ENCODE peak calls at places on chromosomes 11 and 22, in six cellular contexts. R is H1, S is K562, K is HCT116, C is HepG2, W is GM12878. V is an unnamed sample.

GRCh38 chr22:29753808-29754657 is 12.8 kb downstream of the ZMAT5 start:
- DNase-seq in R (no peak), S (no peak), K (no peak), C (no peak), W (no peak), V (no peak)

GRCh38 chr11:27933992-27934829 is 173.7 kb downstream of the KIF18A start:
- DNase-seq in R (no peak), S (no peak), K (peak), C (no peak), W (no peak), V (peak)

GRCh38 chr11:79381036-79381435 is 59.8 kb downstream of the TENM4 start:
- DNase-seq in R (no peak), S (no peak), K (no peak), C (no peak), W (no peak), V (no peak)

GRCh38 chr11:111585371-111585770 is 16.9 kb upstream of the SIK2 start:
- DNase-seq in R (no peak), S (no peak), K (no peak), C (no peak), W (no peak), V (no peak)

GRCh38 chr22:36439481-36440271 is 41.8 kb downstream of the TXN2 start:
- DNase-seq in R (no peak), S (peak), K (no peak), C (peak), W (no peak), V (no peak)

GRCh38 chr11:83033972-83034672 is 37.6 kb downstream of the RAB30 start:
- DNase-seq in R (no peak), S (no peak), K (no peak), C (no peak), W (no peak), V (no peak)

GRCh38 chr11:81270686-81271085 is 1463.0 kb downstream of the FAM181B start:
- DNase-seq in R (no peak), S (no peak), K (no peak), C (no peak), W (no peak), V (no peak)

GRCh38 chr11:8294251-8294935 is 30.7 kb upstream of the LMO1 start:
- DNase-seq in R (peak), S (no peak), K (no peak), C (no peak), W (no peak), V (no peak)

GRCh38 chr11:126345759-126346585 is 9.5 kb upstream of the ST3GAL4 start:
- DNase-seq in R (no peak), S (peak), K (no peak), C (no peak), W (no peak), V (no peak)

GRCh38 chr11:119705362-119705761 is 23.6 kb downstream of the NECTIN1 start:
- DNase-seq in R (no peak), S (no peak), K (no peak), C (no peak), W (no peak), V (no peak)

GRCh38 chr11:14249121-14249963 is 109.6 kb downstream of the RRAS2 start:
- DNase-seq in R (peak), S (peak), K (peak), C (peak), W (no peak), V (peak)

GRCh38 chr22:18156878-18157713 is 7.1 kb downstream of the USP18 start:
- DNase-seq in R (peak), S (peak), K (peak), C (peak), W (no peak), V (peak)

GRCh38 chr22:39208013-39208680 is 36.6 kb downstream of the PDGFB start:
- DNase-seq in R (peak), S (no peak), K (no peak), C (no peak), W (no peak), V (no peak)

GRCh38 chr22:29782061-29782845 is 15.1 kb downstream of the UQCR10 start:
- DNase-seq in R (no peak), S (no peak), K (no peak), C (peak), W (no peak), V (no peak)

GRCh38 chr22:47927811-47928210 is 1165.4 kb downstream of the TBC1D22A start:
- DNase-seq in R (no peak), S (no peak), K (no peak), C (no peak), W (no peak), V (no peak)

GRCh38 chr11:13313005-13313819 is 35.6 kb downstream of the BMAL1 start:
- DNase-seq in R (no peak), S (no peak), K (no peak), C (no peak), W (no peak), V (no peak)

GRCh38 chr22:17913705-17914282 is 110.6 kb downstream of the MICAL3 start:
- DNase-seq in R (no peak), S (peak), K (no peak), C (no peak), W (no peak), V (no peak)

GRCh38 chr11:217704-218103 is 10.2 kb downstream of the RIC8A start:
- DNase-seq in R (no peak), S (no peak), K (no peak), C (no peak), W (no peak), V (no peak)

GRCh38 chr11:221539-221938 is 14.0 kb downstream of the RIC8A start:
- DNase-seq in R (no peak), S (no peak), K (no peak), C (no peak), W (no peak), V (no peak)

GRCh38 chr11:216081-216974 is 8.8 kb downstream of the RIC8A start:
- DNase-seq in R (no peak), S (no peak), K (no peak), C (peak), W (no peak), V (no peak)

GRCh38 chr11:221998-222789 is 13.9 kb downstream of the SIRT3 start:
- DNase-seq in R (no peak), S (no peak), K (no peak), C (no peak), W (no peak), V (no peak)

GRCh38 chr11:218815-219593 is 11.5 kb downstream of the RIC8A start:
- DNase-seq in R (no peak), S (no peak), K (no peak), C (no peak), W (no peak), V (no peak)
- H3K9ac ChIP-seq in R (no peak), S (no peak), K (no peak), C (no peak), W (no peak), V (no peak)

GRCh38 chr11:72613977-72614376 is 60.2 kb downstream of the PDE2A start:
- DNase-seq in R (no peak), S (peak), K (no peak), C (no peak), W (peak), V (no peak)
- TF ChIP-seq ZNF274 in R (no peak), S (no peak), K (no peak), C (no peak), W (no peak), V (no peak)

GRCh38 chr22:44242946-44243724 is 62.4 kb downstream of the PARVG start:
- DNase-seq in R (peak), S (no peak), K (no peak), C (no peak), W (no peak), V (no peak)

GRCh38 chr22:44237290-44237689 is 56.6 kb downstream of the PARVG start:
- DNase-seq in R (no peak), S (no peak), K (no peak), C (no peak), W (no peak), V (no peak)
- H3K9ac ChIP-seq in R (no peak), S (no peak), K (no peak), C (no peak), W (no peak), V (no peak)

GRCh38 chr22:49555526-49555925 is 272.1 kb downstream of the BRD1 start:
- DNase-seq in R (peak), S (no peak), K (no peak), C (no peak), W (no peak), V (no peak)

GRCh38 chr22:49553076-49553475 is 274.6 kb downstream of the BRD1 start:
- DNase-seq in R (no peak), S (no peak), K (no peak), C (no peak), W (no peak), V (no peak)

GRCh38 chr22:49554741-49555140 is 272.9 kb downstream of the BRD1 start:
- DNase-seq in R (peak), S (no peak), K (no peak), C (no peak), W (no peak), V (no peak)

GRCh38 chr22:49553518-49554295 is 274.0 kb downstream of the BRD1 start:
- DNase-seq in R (peak), S (no peak), K (no peak), C (no peak), W (no peak), V (no peak)

DNA sequence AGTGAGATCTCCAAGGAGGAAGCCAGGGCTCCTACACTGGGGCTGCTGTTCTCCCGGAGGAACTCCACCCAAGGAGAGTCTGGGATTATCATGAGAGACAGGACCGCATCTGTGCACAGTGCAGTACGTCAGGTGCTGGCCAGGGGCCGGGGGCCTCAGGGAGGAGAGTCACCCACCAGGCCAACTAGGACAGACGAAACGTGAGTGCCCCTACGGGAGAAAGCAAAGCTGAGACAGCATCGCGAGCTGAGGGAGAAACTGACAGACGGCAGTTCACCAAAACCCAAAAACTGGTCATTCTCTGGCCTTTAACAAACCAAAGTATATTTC is 273.4 kb downstream of the BRD1 start:
- DNase-seq in R (peak), S (no peak), K (no peak), C (no peak), W (no peak), V (no peak)
- TF ChIP-seq ZNF274 in R (no peak), S (no peak), K (no peak), C (no peak), W (no peak), V (no peak)

GRCh38 chr11:74371269-74372039 is 26.8 kb downstream of the PGM2L1 start:
- DNase-seq in R (no peak), S (no peak), K (no peak), C (no peak), W (no peak), V (no peak)
- H3K9ac ChIP-seq in R (no peak), S (no peak), K (no peak), C (no peak), W (no peak), V (no peak)

GRCh38 chr11:47003180-47003877 is 66.8 kb downstream of the CSTPP1 start:
- DNase-seq in R (no peak), S (peak), K (no peak), C (no peak), W (no peak), V (no peak)
- TF ChIP-seq ZNF274 in R (no peak), S (no peak), K (no peak), C (no peak), W (no peak), V (no peak)

GRCh38 chr11:46248270-46249102 is 29.0 kb upstream of the CREB3L1 start:
- DNase-seq in R (no peak), S (peak), K (peak), C (peak), W (no peak), V (peak)
- H3K9ac ChIP-seq in R (no peak), S (peak), K (peak), C (no peak), W (no peak), V (no peak)

DNA sequence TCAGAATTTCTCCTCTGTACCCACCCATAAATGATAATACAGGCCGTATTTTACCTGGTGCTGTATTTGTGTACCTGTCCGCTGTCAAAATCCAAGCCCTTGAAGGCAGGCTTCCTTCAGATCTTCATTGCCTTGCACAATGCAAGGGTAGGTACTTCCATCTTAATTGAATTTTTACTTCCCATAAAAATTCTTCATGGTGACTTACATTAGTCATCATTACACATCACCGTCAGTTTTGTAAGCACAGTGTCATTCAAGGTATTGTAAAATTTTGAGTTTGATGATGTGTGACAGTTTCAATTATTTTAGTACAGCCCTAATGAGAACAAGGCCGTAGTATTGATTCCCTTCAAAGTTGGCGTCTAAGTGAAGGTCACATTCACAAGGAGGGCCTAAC is 770 bp upstream of the TSG101 start:
- DNase-seq in R (no peak), S (peak), K (no peak), C (no peak), W (no peak), V (no peak)
- TF ChIP-seq ZNF274 in R (no peak), S (no peak), K (no peak), C (no peak), W (no peak), V (no peak)

DNA sequence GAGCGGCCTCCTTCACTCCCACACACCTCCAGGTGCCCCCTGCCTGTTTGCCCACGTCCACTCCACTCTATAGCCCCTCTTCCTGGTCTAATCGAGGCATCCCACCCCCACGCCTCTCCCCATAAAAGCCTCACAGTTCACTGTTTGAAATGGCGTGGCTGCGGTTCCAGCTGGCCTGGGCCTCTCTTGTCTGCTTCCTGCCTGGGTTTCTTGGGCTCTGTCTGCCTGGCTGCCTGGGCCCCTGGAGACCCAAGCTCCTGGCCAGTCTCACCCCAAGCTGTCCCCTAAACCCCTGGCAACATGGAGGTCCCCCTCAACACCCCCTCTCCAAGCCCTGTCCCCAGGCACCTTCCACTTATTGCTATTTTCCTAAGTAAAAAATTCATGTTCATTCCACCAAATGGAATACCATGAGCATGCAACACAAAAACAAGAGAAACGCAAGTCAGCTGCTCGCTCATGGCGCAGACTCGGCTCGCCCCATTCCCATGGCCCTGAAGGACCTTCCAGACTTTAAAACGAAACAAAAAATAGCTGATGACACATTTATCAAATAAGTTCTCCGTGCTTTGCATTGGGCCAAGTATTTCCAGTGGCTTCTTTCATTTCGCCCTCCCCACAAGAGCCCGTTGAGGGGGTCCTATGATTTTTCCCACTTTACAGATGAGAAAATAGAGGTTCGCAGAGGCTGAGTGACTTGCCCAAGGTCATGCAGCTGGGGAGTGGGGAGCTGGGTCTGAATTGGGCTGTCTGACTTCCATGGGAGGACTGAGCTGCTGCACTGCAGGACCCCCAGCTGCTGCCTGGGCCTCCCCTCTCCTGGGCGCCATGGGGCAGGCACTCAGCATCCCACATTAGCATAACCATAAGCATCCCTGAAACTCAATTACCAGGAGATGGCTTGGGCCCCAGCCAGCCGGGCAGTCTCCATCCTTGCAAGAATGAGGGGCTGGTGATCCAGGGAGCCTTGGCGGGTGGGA is 11.7 kb upstream of the FLRT1 start:
- DNase-seq in R (no peak), S (no peak), K (no peak), C (no peak), W (no peak), V (peak)
- H3K9ac ChIP-seq in R (no peak), S (no peak), K (no peak), C (no peak), W (no peak), V (no peak)

GRCh38 chr11:128522063-128522942 is 65.1 kb downstream of the ETS1 start:
- DNase-seq in R (peak), S (peak), K (peak), C (peak), W (peak), V (peak)

GRCh38 chr11:128522943-128523518 is 64.3 kb downstream of the ETS1 start:
- DNase-seq in R (no peak), S (no peak), K (no peak), C (no peak), W (no peak), V (no peak)

GRCh38 chr11:128524172-128524571 is 63.2 kb downstream of the ETS1 start:
- DNase-seq in R (no peak), S (no peak), K (no peak), C (no peak), W (no peak), V (no peak)

GRCh38 chr11:128521697-128522062 is 65.7 kb downstream of the ETS1 start:
- DNase-seq in R (peak), S (no peak), K (no peak), C (no peak), W (no peak), V (no peak)

DNA sequence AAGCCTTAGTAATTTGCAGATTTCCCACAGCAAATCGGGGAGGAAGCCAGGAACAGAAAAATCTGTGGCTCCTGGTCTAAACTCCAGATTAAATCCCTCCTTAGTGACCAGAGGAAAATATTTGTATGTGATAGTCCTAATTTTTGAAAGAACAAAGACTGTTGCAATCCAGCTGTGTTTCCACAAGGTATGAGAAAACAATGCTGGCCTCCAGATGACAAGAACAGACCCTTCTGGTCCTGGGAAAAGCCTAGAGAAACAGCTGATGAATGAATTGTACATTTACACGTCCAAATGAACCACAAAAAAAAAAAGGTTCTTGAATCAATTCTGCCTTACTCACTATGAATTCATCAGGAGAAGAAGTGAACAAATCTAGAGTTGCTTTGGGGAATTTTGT is 63.7 kb downstream of the ETS1 start:
- DNase-seq in R (no peak), S (no peak), K (no peak), C (no peak), W (no peak), V (no peak)
- TF ChIP-seq ZNF274 in R (no peak), S (no peak), K (no peak), C (no peak), W (no peak), V (no peak)

V was measured in NT2/D1.